ENCODE peak calls at places on chromosomes 5 and 9, in seven cellular contexts. F, G, D, T, Z, V and L are unnamed samples. For H3K4me1, the result is how much of the 10 kb centered on the place peaks cover.

GRCh38 chr5:87137280-87137679 is 130.4 kb upstream of the RASA1 start:
- DNase-seq in F (peak), G (no peak), D (no peak), T (no peak), Z (no peak), V (no peak), L (no peak)

GRCh38 chr9:111926421-111926875 is 29.8 kb downstream of the UGCG start:
- DNase-seq in F (no peak), G (peak), D (peak), T (no peak), Z (no peak), V (no peak), L (peak)

GRCh38 chr9:126301985-126302603 is 24.5 kb upstream of the MVB12B start:
- DNase-seq in F (peak), G (peak), D (no peak), T (no peak), Z (peak), V (peak), L (no peak)

GRCh38 chr9:77433675-77434445 is 214.3 kb downstream of the GNA14 start:
- DNase-seq in F (peak), G (peak), D (peak), T (peak), Z (peak), V (peak), L (no peak)

GRCh38 chr9:6566409-6567139 is 79.0 kb downstream of the GLDC start:
- DNase-seq in F (no peak), G (no peak), D (no peak), T (no peak), Z (peak), V (no peak), L (no peak)

GRCh38 chr9:95088421-95089161 is 228.9 kb downstream of the FANCC start:
- DNase-seq in F (no peak), G (no peak), D (no peak), T (peak), Z (no peak), V (no peak), L (no peak)

GRCh38 chr9:134404376-134405358 is 78.4 kb downstream of the RXRA start:
- DNase-seq in F (no peak), G (no peak), D (no peak), T (no peak), Z (no peak), V (no peak), L (no peak)

GRCh38 chr9:18473551-18474279 is at the start of gene ADAMTSL1:
- DNase-seq in F (peak), G (no peak), D (peak), T (no peak), Z (no peak), V (peak), L (no peak)

GRCh38 chr5:178419651-178420050 is 170.5 kb downstream of the COL23A1 start:
- DNase-seq in F (no peak), G (no peak), D (peak), T (no peak), Z (no peak), V (no peak), L (no peak)

GRCh38 chr9:114805670-114806551 is at the start of gene TNFSF15:
- DNase-seq in F (no peak), G (no peak), D (peak), T (peak), Z (peak), V (peak), L (no peak)

GRCh38 chr5:140823475-140823874 is 2.1 kb downstream of the PCDHA5 start:
- DNase-seq in F (no peak), G (no peak), D (no peak), T (no peak), Z (no peak), V (no peak), L (no peak)

GRCh38 chr9:123609844-123610243 is 253.8 kb downstream of the CRB2 start:
- DNase-seq in F (no peak), G (no peak), D (no peak), T (no peak), Z (no peak), V (no peak), L (no peak)

GRCh38 chr9:89505795-89506385 is 8.0 kb upstream of the SEMA4D start:
- DNase-seq in F (no peak), G (no peak), D (no peak), T (no peak), Z (no peak), V (no peak), L (no peak)

GRCh38 chr5:40847525-40847924 is 6.4 kb downstream of the CARD6 start:
- DNase-seq in F (no peak), G (no peak), D (no peak), T (no peak), Z (no peak), V (no peak), L (no peak)

GRCh38 chr9:122931851-122932199 is 513 bp upstream of the ZBTB26 start:
- DNase-seq in F (no peak), G (no peak), D (no peak), T (no peak), Z (no peak), V (no peak), L (no peak)

GRCh38 chr5:19900269-19900668 is 87.7 kb downstream of the CDH18 start:
- DNase-seq in F (no peak), G (no peak), D (no peak), T (no peak), Z (no peak), V (no peak), L (no peak)

GRCh38 chr9:131545003-131545785 is at the start of gene PRRT1B:
- DNase-seq in F (no peak), G (no peak), D (peak), T (peak), Z (peak), V (peak), L (no peak)

GRCh38 chr9:87370003-87370685 is 127.5 kb upstream of the DAPK1 start:
- DNase-seq in F (no peak), G (no peak), D (no peak), T (no peak), Z (no peak), V (no peak), L (no peak)

GRCh38 chr9:87629094-87629493 is 96.8 kb upstream of the CTSL start:
- DNase-seq in F (no peak), G (no peak), D (no peak), T (no peak), Z (no peak), V (no peak), L (no peak)

GRCh38 chr5:111242606-111243005 is 18.4 kb downstream of the CAMK4 start:
- DNase-seq in F (no peak), G (no peak), D (no peak), T (no peak), Z (no peak), V (no peak), L (no peak)

GRCh38 chr5:97968346-97968745 is 785.3 kb upstream of the RIOK2 start:
- DNase-seq in F (no peak), G (no peak), D (no peak), T (no peak), Z (no peak), V (no peak), L (no peak)

GRCh38 chr5:97967292-97967691 is 784.2 kb upstream of the RIOK2 start:
- DNase-seq in F (no peak), G (no peak), D (no peak), T (no peak), Z (no peak), V (no peak), L (no peak)
- H3K4me1 ChIP-seq in F (under half), G (under half), D (under half), T (under half), Z (under half), V (under half), L (under half)

GRCh38 chr5:126527892-126528291 is 67.1 kb downstream of the ALDH7A1 start:
- DNase-seq in F (no peak), G (no peak), D (no peak), T (no peak), Z (no peak), V (no peak), L (no peak)

GRCh38 chr5:126534543-126534942 is 60.5 kb downstream of the ALDH7A1 start:
- DNase-seq in F (no peak), G (no peak), D (no peak), T (no peak), Z (no peak), V (no peak), L (no peak)

GRCh38 chr5:126535856-126536545 is 59.0 kb downstream of the ALDH7A1 start:
- DNase-seq in F (no peak), G (no peak), D (no peak), T (no peak), Z (no peak), V (no peak), L (no peak)

GRCh38 chr5:126527158-126527557 is 67.9 kb downstream of the ALDH7A1 start:
- DNase-seq in F (no peak), G (no peak), D (no peak), T (no peak), Z (no peak), V (no peak), L (no peak)

GRCh38 chr5:126531543-126532120 is 63.4 kb downstream of the ALDH7A1 start:
- DNase-seq in F (no peak), G (no peak), D (no peak), T (no peak), Z (no peak), V (no peak), L (no peak)
- H3K4me1 ChIP-seq in F (under half), G (under half), D (under half), T (under half), Z (under half), V (under half), L (under half)

GRCh38 chr5:169350016-169350415 is 49.1 kb upstream of the SLIT3 start:
- DNase-seq in F (no peak), G (no peak), D (no peak), T (no peak), Z (peak), V (no peak), L (no peak)
- H3K4me1 ChIP-seq in F (under half), G (under half), D (under half), T (under half), Z (half or more), V (under half), L (under half)

GRCh38 chr9:70410368-70410767 is 4.1 kb downstream of the KLF9 start:
- DNase-seq in F (no peak), G (no peak), D (no peak), T (no peak), Z (no peak), V (no peak), L (no peak)
- H3K4me1 ChIP-seq in F (half or more), G (half or more), D (under half), T (under half), Z (under half), V (under half), L (half or more)